ENCODE peak calls at places on chromosomes 7 and 10, in nine cellular contexts. Z is LoVo; Y is epithelial cell of esophagus; P is GM20000; I is occipital lobe; D is stromal cell of bone marrow; W is bronchial epithelial cell; A is stimulated activated CD4-positive, alpha-beta T cell treated with anti-CD3 and anti-CD28 coated beads, Interleukin-1b, Interleukin-23, amount 100 ng/mL, for 24 hours; M is SJSA1. J is an unnamed sample.

GRCh38 chr10:85265121-85265520 is 936.7 kb downstream of the CCSER2 start:
- DNase-seq in Z (no peak), Y (no peak), P (no peak), I (no peak), D (no peak), W (peak), A (no peak), M (no peak), J (no peak)

GRCh38 chr10:114312585-114312984 is 73.5 kb downstream of the VWA2 start:
- DNase-seq in Z (no peak), Y (peak), P (no peak), I (no peak), D (no peak), W (peak), A (no peak), M (no peak), J (no peak)

GRCh38 chr10:125144209-125144608 is 16.2 kb downstream of the CTBP2 start:
- DNase-seq in Z (no peak), Y (no peak), P (no peak), I (no peak), D (no peak), W (no peak), A (no peak), M (no peak), J (no peak)

GRCh38 chr10:69467928-69468770 is 16.9 kb downstream of the TSPAN15 start:
- DNase-seq in Z (no peak), Y (no peak), P (no peak), I (no peak), D (no peak), W (no peak), A (no peak), M (no peak), J (no peak)

GRCh38 chr10:131638481-131639278 is 262.1 kb upstream of the PPP2R2D start:
- DNase-seq in Z (no peak), Y (no peak), P (no peak), I (no peak), D (no peak), W (no peak), A (no peak), M (no peak), J (no peak)

GRCh38 chr7:80127412-80128150 is 7.0 kb upstream of the GNAI1 start:
- DNase-seq in Z (no peak), Y (no peak), P (no peak), I (peak), D (no peak), W (peak), A (no peak), M (no peak), J (no peak)

GRCh38 chr10:72242675-72243074 is 26.6 kb upstream of the ASCC1 start:
- DNase-seq in Z (no peak), Y (no peak), P (no peak), I (no peak), D (no peak), W (no peak), A (no peak), M (peak), J (no peak)

GRCh38 chr7:1402110-1402790 is 57.0 kb downstream of the MICALL2 start:
- DNase-seq in Z (no peak), Y (no peak), P (no peak), I (no peak), D (no peak), W (no peak), A (no peak), M (no peak), J (no peak)

GRCh38 chr7:44078521-44078920 is 3.8 kb downstream of the POLM start:
- DNase-seq in Z (no peak), Y (no peak), P (no peak), I (no peak), D (no peak), W (no peak), A (no peak), M (no peak), J (no peak)

GRCh38 chr10:69172241-69172998 is 7.6 kb upstream of the SUPV3L1 start:
- DNase-seq in Z (no peak), Y (no peak), P (peak), I (no peak), D (no peak), W (no peak), A (no peak), M (no peak), J (no peak)

GRCh38 chr10:108562105-108562504 is 1361.2 kb downstream of the XPNPEP1 start:
- DNase-seq in Z (no peak), Y (no peak), P (no peak), I (no peak), D (no peak), W (no peak), A (no peak), M (no peak), J (no peak)

GRCh38 chr10:102629661-102630614 is 14.3 kb upstream of the TRIM8 start:
- DNase-seq in Z (peak), Y (peak), P (no peak), I (no peak), D (no peak), W (peak), A (no peak), M (peak), J (no peak)

GRCh38 chr7:30321992-30322637 is 37.7 kb downstream of the ZNRF2 start:
- DNase-seq in Z (peak), Y (peak), P (peak), I (no peak), D (peak), W (peak), A (no peak), M (peak), J (no peak)

GRCh38 chr7:75024922-75025321 is 48.7 kb downstream of the RCC1L start:
- DNase-seq in Z (no peak), Y (no peak), P (no peak), I (no peak), D (no peak), W (no peak), A (no peak), M (no peak), J (no peak)

GRCh38 chr10:72525277-72525676 is 100.6 kb downstream of the MICU1 start:
- DNase-seq in Z (peak), Y (peak), P (no peak), I (no peak), D (no peak), W (peak), A (no peak), M (no peak), J (no peak)

GRCh38 chr7:21550821-21551531 is 8.1 kb downstream of the DNAH11 start:
- DNase-seq in Z (peak), Y (peak), P (no peak), I (no peak), D (no peak), W (peak), A (no peak), M (no peak), J (no peak)

GRCh38 chr7:36116347-36117200 is 36.5 kb upstream of the EEPD1 start:
- DNase-seq in Z (peak), Y (peak), P (no peak), I (no peak), D (no peak), W (peak), A (no peak), M (peak), J (no peak)

GRCh38 chr10:3654496-3654895 is 130.5 kb downstream of the KLF6 start:
- DNase-seq in Z (no peak), Y (peak), P (no peak), I (no peak), D (no peak), W (no peak), A (no peak), M (no peak), J (no peak)

GRCh38 chr10:84202349-84202748 is 8.0 kb downstream of the CDHR1 start:
- DNase-seq in Z (no peak), Y (no peak), P (no peak), I (no peak), D (no peak), W (no peak), A (no peak), M (no peak), J (no peak)

GRCh38 chr7:134029743-134030142 is 97.4 kb upstream of the LRGUK start:
- DNase-seq in Z (no peak), Y (no peak), P (no peak), I (no peak), D (no peak), W (no peak), A (no peak), M (no peak), J (no peak)

GRCh38 chr7:69781412-69781846 is 183.2 kb downstream of the AUTS2 start:
- DNase-seq in Z (no peak), Y (no peak), P (no peak), I (no peak), D (peak), W (no peak), A (no peak), M (peak), J (no peak)

GRCh38 chr10:86062647-86063145 is 303.9 kb downstream of the GRID1 start:
- DNase-seq in Z (no peak), Y (no peak), P (no peak), I (no peak), D (no peak), W (no peak), A (no peak), M (no peak), J (no peak)

GRCh38 chr10:28217848-28218247 is 85.0 kb downstream of the MPP7 start:
- DNase-seq in Z (peak), Y (peak), P (no peak), I (no peak), D (peak), W (peak), A (no peak), M (peak), J (no peak)

GRCh38 chr10:113284635-113285034 is 268.2 kb upstream of the HABP2 start:
- DNase-seq in Z (no peak), Y (no peak), P (no peak), I (no peak), D (no peak), W (no peak), A (no peak), M (no peak), J (no peak)

GRCh38 chr7:23685770-23686169 is 5.8 kb downstream of the FAM221A start:
- DNase-seq in Z (no peak), Y (peak), P (no peak), I (no peak), D (peak), W (peak), A (no peak), M (no peak), J (no peak)

GRCh38 chr7:2607122-2607912 is 24.5 kb upstream of the TTYH3 start:
- DNase-seq in Z (no peak), Y (no peak), P (peak), I (peak), D (no peak), W (no peak), A (no peak), M (no peak), J (no peak)

GRCh38 chr7:6367701-6368211 is 80.0 kb downstream of the DAGLB start:
- DNase-seq in Z (peak), Y (peak), P (no peak), I (no peak), D (no peak), W (peak), A (no peak), M (peak), J (no peak)

GRCh38 chr10:37390901-37391300 is 265.5 kb downstream of the ANKRD30A start:
- DNase-seq in Z (no peak), Y (no peak), P (no peak), I (no peak), D (no peak), W (no peak), A (no peak), M (no peak), J (no peak)

GRCh38 chr10:117322258-117322657 is 53.0 kb downstream of the PDZD8 start:
- DNase-seq in Z (no peak), Y (no peak), P (no peak), I (no peak), D (no peak), W (no peak), A (no peak), M (no peak), J (no peak)

GRCh38 chr10:70255329-70256299 is 22.4 kb upstream of the PPA1 start:
- DNase-seq in Z (peak), Y (peak), P (peak), I (no peak), D (no peak), W (peak), A (peak), M (peak), J (no peak)

GRCh38 chr10:119655566-119656001 is 4.4 kb downstream of the BAG3 start:
- DNase-seq in Z (no peak), Y (peak), P (no peak), I (no peak), D (peak), W (peak), A (no peak), M (peak), J (no peak)

GRCh38 chr7:140209866-140210609 is 33.3 kb upstream of the KDM7A start:
- DNase-seq in Z (no peak), Y (no peak), P (peak), I (no peak), D (no peak), W (no peak), A (peak), M (no peak), J (no peak)

GRCh38 chr7:132422502-132423101 is 153.7 kb downstream of the PLXNA4 start:
- DNase-seq in Z (no peak), Y (no peak), P (no peak), I (no peak), D (peak), W (no peak), A (no peak), M (no peak), J (no peak)